ENCODE peak calls at places on chromosomes 1 and 21, in eight cellular contexts. R is HCT116, D is lower leg skin, J is body of pancreas, S is esophagus squamous epithelium, U is IMR-90, X is right lobe of liver, A is H1. F is an unnamed sample.

GRCh38 chr1:91226741-91227140 is 177.9 kb downstream of the HFM1 start:
- DNase-seq in A (no peak), U (no peak), X (no peak), J (no peak), R (no peak), S (no peak), D (no peak), F (no peak)

GRCh38 chr1:232884262-232884661 is 66.1 kb upstream of the NTPCR start:
- DNase-seq in U (peak), R (no peak), A (no peak), J (no peak), X (no peak), S (no peak), D (no peak), F (no peak)

GRCh38 chr21:36569511-36569910 is 89.6 kb upstream of the CLDN14 start:
- DNase-seq in X (no peak), R (no peak), J (no peak), A (no peak), U (no peak), S (no peak), D (no peak), F (no peak)

GRCh38 chr1:204359474-204360255 is at the start of gene PLEKHA6:
- DNase-seq in J (no peak), S (no peak), X (no peak), U (peak), A (peak), R (no peak), D (no peak), F (peak)

GRCh38 chr1:109910963-109911798 is 532 bp downstream of the CSF1 start:
- DNase-seq in J (peak), R (no peak), D (no peak), U (no peak), A (peak), S (no peak), X (no peak), F (peak)

GRCh38 chr1:10064416-10065343 is 31.9 kb downstream of the UBE4B start:
- DNase-seq in D (no peak), A (no peak), X (no peak), S (no peak), R (no peak), J (no peak), U (peak), F (no peak)

GRCh38 chr1:165228676-165229075 is 127.8 kb downstream of the LMX1A start:
- DNase-seq in J (no peak), S (no peak), A (no peak), R (no peak), U (peak), X (no peak), D (no peak), F (no peak)

GRCh38 chr1:219535021-219535420 is 77.9 kb downstream of the ZC3H11B start:
- DNase-seq in U (no peak), X (no peak), A (no peak), J (no peak), S (no peak), R (no peak), D (no peak), F (no peak)

GRCh38 chr1:4171480-4172450 is 271.7 kb upstream of the C1orf174 start:
- DNase-seq in J (no peak), A (peak), U (no peak), R (no peak), S (no peak), X (no peak), D (peak), F (no peak)

GRCh38 chr1:1630191-1630964 is 1.6 kb upstream of the MMP23B start:
- DNase-seq in R (no peak), S (no peak), J (no peak), X (peak), A (peak), D (peak), U (no peak), F (peak)

GRCh38 chr1:154784924-154785531 is 85.1 kb downstream of the KCNN3 start:
- DNase-seq in R (no peak), A (no peak), J (peak), D (no peak), U (no peak), X (peak), S (no peak), F (no peak)

GRCh38 chr21:45549670-45550463 is 7.6 kb upstream of the SLC19A1 start:
- DNase-seq in D (peak), R (no peak), U (no peak), A (no peak), S (no peak), J (no peak), X (peak), F (no peak)

GRCh38 chr1:114756949-114757454 is 782 bp downstream of the CSDE1 start:
- DNase-seq in J (peak), S (no peak), X (peak), U (peak), D (peak), R (no peak), A (no peak), F (peak)

DNA sequence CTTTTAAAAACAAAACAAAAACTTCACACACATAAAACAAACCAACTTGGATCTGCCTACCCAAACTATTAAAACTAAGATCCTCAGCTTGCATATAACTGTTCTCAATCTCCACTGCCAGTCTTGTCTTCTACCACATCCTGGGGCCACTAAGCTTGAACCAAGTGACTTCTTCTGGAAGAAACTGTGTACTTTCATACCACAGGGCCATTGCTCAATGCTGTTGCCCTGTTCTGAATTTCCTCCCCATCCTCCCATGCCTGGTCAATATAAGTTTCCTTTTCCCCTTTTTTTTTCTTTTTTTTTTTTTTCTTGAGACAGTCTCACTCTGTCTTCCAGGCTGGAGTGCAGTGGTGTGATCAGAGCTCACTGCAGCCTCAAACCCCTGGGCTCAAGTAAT is 109.9 kb downstream of the KIAA0319L start:
- DNase-seq in S (no peak), D (no peak), J (no peak), X (no peak), R (no peak), A (no peak), U (no peak), F (no peak)
- TF ChIP-seq POLR2A in S (no peak), D (no peak), J (no peak), X (no peak), R (no peak), A (no peak), U (no peak), F (no peak)

GRCh38 chr1:83692524-83693336 is 306.2 kb downstream of the TTLL7 start:
- DNase-seq in X (peak), A (peak), J (peak), U (peak), D (no peak), S (no peak), R (no peak), F (no peak)
- TF ChIP-seq POLR2A in X (no peak), A (peak), J (peak), U (no peak), D (no peak), S (no peak), R (no peak), F (no peak)

DNA sequence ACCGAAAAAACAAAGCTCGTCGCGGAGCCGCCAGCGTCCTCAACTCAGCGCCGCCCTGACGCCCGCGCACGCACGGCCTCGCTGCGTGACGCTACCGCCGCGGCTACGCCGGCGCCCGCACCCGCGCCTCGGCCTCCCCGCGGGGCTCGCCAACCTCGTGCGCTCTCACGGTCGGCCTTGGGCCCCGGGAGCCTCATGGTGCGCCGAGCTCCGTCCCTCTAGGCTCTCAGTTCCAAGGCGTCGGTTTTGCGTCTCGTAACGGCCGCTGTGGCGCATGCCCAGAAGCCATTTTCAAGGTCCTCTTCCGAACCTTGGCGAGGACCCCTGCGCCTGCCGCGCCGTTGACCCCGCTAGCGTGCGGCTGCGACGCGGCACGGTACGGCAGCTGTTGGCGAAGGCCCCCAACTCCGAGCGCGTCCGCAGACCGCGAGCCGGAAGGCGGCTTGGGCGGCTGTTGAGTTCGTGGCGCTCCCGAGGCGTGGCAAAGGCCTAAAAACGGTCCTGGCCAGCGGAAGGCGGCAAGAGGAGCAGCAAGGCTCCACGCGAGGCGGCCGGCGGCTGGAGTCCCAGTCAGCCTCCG is at the start of gene HENMT1:
- DNase-seq in X (peak), U (peak), R (no peak), A (peak), J (peak), D (peak), S (no peak), F (peak)
- TF ChIP-seq POLR2A in X (peak), U (no peak), R (no peak), A (peak), J (peak), D (no peak), S (peak), F (peak)

GRCh38 chr21:42513985-42514882 is 582 bp downstream of the SLC37A1 start:
- DNase-seq in J (peak), S (no peak), A (peak), X (peak), D (peak), R (no peak), U (no peak), F (no peak)
- TF ChIP-seq POLR2A in J (peak), S (peak), A (no peak), X (peak), D (no peak), R (no peak), U (no peak), F (no peak)